ENCODE peak calls at places on chromosomes 4 and X, in seven cellular contexts. S is prostate gland; J is CD4-positive, alpha-beta T cell; E is BE2C; F is fibroblast of lung; H is heart right ventricle; T is endodermal cell. R is an unnamed sample.
A peak's percentile ranks its signal among the peaks of the same experiment; 100 is the strongest.

GRCh38 chr4:76570141-76570989 is 135.3 kb downstream of the SHROOM3 start:
- DNase-seq in F (peak; percentile 44), J (no peak), H (no peak), E (no peak), T (no peak), S (no peak), R (peak; percentile 90)

GRCh38 chr4:153113061-153113837 is 91.0 kb upstream of the TRIM2 start:
- DNase-seq in E (no peak), H (no peak), T (no peak), S (no peak), F (no peak), J (no peak), R (no peak)

GRCh38 chr4:158155656-158156356 is 17.0 kb downstream of the GASK1B start:
- DNase-seq in S (no peak), H (no peak), T (peak; percentile 73), J (no peak), F (no peak), E (no peak), R (no peak)

GRCh38 chrX:1323315-1323714 is 13.3 kb upstream of the IL3RA start:
- DNase-seq in E (no peak), J (peak; percentile 18), S (no peak), T (peak; percentile 94), F (no peak), H (peak; percentile 49), R (peak; percentile 55)

GRCh38 chr4:48467891-48468290 is 15.3 kb upstream of the SLC10A4 start:
- DNase-seq in S (no peak), E (peak; percentile 31), F (no peak), H (no peak), T (no peak), J (no peak), R (no peak)

GRCh38 chr4:72319596-72319995 is 249.4 kb downstream of the ADAMTS3 start:
- DNase-seq in F (no peak), S (no peak), J (no peak), T (no peak), H (no peak), E (no peak), R (no peak)

GRCh38 chr4:32775049-32775448 is 2054.9 kb downstream of the PCDH7 start:
- DNase-seq in T (peak; percentile 57), E (peak; percentile 45), H (no peak), J (no peak), S (no peak), F (peak; percentile 51), R (peak; percentile 39)

GRCh38 chrX:150690126-150690525 is 3.1 kb upstream of the MTMR1 start:
- DNase-seq in H (no peak), T (no peak), S (no peak), F (peak; percentile 94), E (no peak), J (no peak), R (peak; percentile 91)

GRCh38 chr4:70714061-70714468 is 7.7 kb upstream of the RUFY3 start:
- DNase-seq in H (no peak), T (no peak), S (no peak), E (no peak), J (no peak), F (peak; percentile 13), R (no peak)

GRCh38 chr4:64156253-64156652 is 253.0 kb downstream of the TECRL start:
- DNase-seq in E (no peak), F (no peak), J (no peak), S (no peak), T (no peak), H (no peak), R (no peak)

GRCh38 chr4:188262464-188262863 is 123.2 kb downstream of the TRIML1 start:
- DNase-seq in H (no peak), S (no peak), F (peak; percentile 62), E (no peak), T (no peak), J (no peak), R (peak; percentile 35)

GRCh38 chr4:84681488-84682274 is 98.8 kb downstream of the CDS1 start:
- DNase-seq in H (peak; percentile 19), S (no peak), E (no peak), T (no peak), J (no peak), F (peak; percentile 74), R (peak; percentile 11)

DNA sequence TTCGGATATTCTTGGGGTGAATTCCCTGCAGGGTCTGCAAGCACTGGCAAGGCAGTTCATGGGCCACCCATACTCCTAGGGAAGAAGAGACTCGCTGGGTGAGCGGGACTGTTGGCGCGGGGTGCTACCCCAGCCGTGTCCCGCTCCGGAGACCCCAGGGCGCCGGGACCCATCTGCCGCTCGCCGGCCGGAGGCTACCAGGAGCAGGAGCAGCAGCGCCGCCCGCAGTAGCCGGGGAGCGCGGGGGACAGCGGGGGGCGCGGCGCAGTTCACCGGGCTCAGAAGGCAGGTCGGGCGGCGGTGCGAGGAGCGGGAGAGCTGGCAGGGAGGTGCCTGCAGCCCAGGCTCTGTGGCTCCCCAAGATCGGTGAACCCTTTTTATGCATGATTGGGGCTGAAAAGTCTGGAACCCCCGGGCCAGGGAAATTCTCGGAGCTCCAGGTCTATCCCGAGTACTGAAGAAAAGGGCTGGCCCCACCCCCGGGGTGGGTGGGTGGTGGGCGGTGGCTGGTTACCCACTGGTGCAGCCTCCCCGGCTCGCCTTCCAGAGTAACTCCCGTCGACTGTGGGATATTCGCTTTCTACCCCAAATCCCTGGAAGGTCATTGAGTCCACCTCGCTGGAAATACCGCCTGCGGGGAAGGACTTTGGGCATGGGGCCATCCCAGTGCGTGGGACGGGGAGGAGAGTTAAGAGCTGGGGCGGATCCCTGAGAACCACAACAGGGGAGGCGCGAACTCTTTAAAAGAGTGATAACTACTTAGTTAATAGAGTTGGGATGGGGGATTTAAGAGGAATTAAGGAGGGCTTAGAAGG is 37.6 kb downstream of the PF4 start:
- DNase-seq in E (no peak), T (peak; percentile 84), S (no peak), J (no peak), H (peak; percentile 9), F (peak; percentile 8), R (peak; percentile 3)
- H3K27me3 ChIP-seq in E (peaks cover 19% of the 10 kb centered on the region), T (peaks cover 89% of the 10 kb centered on the region), S (peaks cover 3% of the 10 kb centered on the region), J (peaks cover 17% of the 10 kb centered on the region), H (peaks cover 27% of the 10 kb centered on the region), F (peaks cover 8% of the 10 kb centered on the region), R (no peaks in the 10 kb centered on the region)

GRCh38 chrX:152520653-152521052 is 69.5 kb upstream of the GABRA3 start:
- DNase-seq in E (no peak), T (no peak), J (no peak), H (no peak), S (no peak), F (no peak), R (no peak)
- H3K27me3 ChIP-seq in E (no peaks in the 10 kb centered on the region), T (no peaks in the 10 kb centered on the region), J (no peaks in the 10 kb centered on the region), H (no peaks in the 10 kb centered on the region), S (no peaks in the 10 kb centered on the region), F (no peaks in the 10 kb centered on the region), R (no peaks in the 10 kb centered on the region)

DNA sequence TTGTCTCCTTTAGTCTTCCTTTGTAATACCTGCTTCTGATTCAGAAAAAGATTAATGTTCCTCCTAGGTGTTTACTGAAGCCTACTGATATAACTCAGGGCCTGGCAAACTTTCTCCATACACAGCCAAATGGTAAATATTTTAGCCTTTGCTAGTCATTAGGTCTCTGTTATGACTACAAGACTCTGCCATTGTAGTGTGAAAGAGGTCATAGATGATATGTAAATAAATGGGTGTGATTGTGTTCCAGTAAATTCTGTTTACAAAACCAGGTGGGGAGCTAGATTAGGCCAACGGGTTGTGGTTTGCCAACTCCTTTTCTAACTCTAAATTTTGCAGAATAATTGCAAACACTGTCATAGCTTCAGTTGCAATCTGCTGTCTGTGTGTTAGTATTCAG is 568.1 kb upstream of the GNPDA2 start:
- DNase-seq in S (no peak), T (no peak), J (no peak), F (no peak), H (no peak), E (no peak), R (no peak)
- H3K27me3 ChIP-seq in S (no peaks in the 10 kb centered on the region), T (no peaks in the 10 kb centered on the region), J (no peaks in the 10 kb centered on the region), F (no peaks in the 10 kb centered on the region), H (no peaks in the 10 kb centered on the region), E (no peaks in the 10 kb centered on the region), R (no peaks in the 10 kb centered on the region)

DNA sequence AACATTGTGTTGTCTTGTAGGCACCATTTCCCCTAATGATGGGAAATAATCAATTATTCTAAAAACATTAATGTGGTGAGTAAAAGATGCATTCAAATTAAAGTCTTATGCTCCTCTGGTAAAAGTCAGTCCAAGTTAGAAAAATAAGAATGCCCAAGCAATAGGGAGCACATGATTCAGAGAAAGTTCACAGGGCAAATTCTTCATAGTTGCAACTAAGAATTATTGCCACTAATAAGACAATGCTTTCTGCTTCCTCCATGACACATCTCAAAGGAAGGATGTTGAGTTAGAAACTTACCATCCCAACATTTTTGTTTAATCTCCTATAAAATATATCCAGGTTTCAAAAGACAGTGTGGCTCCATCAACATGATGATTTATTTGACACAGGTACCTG is 26.4 kb downstream of the PHOX2B start:
- DNase-seq in T (no peak), J (no peak), E (no peak), H (no peak), S (no peak), F (no peak), R (no peak)
- H3K27me3 ChIP-seq in T (peaks cover 62% of the 10 kb centered on the region), J (no peaks in the 10 kb centered on the region), E (no peaks in the 10 kb centered on the region), H (peaks cover 19% of the 10 kb centered on the region), S (no peaks in the 10 kb centered on the region), F (no peaks in the 10 kb centered on the region), R (no peaks in the 10 kb centered on the region)

GRCh38 chrX:10502961-10503360 is 117.4 kb downstream of the MID1 start:
- DNase-seq in J (no peak), E (no peak), H (no peak), T (no peak), S (no peak), F (no peak), R (no peak)
- H3K27me3 ChIP-seq in J (no peaks in the 10 kb centered on the region), E (no peaks in the 10 kb centered on the region), H (no peaks in the 10 kb centered on the region), T (no peaks in the 10 kb centered on the region), S (no peaks in the 10 kb centered on the region), F (no peaks in the 10 kb centered on the region), R (no peaks in the 10 kb centered on the region)

R was measured in PC-9.